ENCODE peak calls at places on chromosomes 3 and 15, in four cellular contexts. One of them, this sample, is unnamed.

GRCh38 chr3:192433704-192434103 is 293.6 kb downstream of the FGF12 start:
- DNase-seq in HEK293T: no peak
- DNase-seq in fibroblast of mammary gland: no peak
- DNase-seq in stromal cell of bone marrow: no peak
- DNase-seq in this sample: no peak

GRCh38 chr3:128847631-128848370 is 31.6 kb upstream of the ACAD9 start:
- DNase-seq in HEK293T: no peak
- DNase-seq in stromal cell of bone marrow: no peak
- DNase-seq in fibroblast of mammary gland: no peak
- DNase-seq in this sample: no peak

GRCh38 chr3:46923559-46924350 is 46.2 kb downstream of the PTH1R start:
- DNase-seq in HEK293T: peak
- DNase-seq in fibroblast of mammary gland: peak
- DNase-seq in stromal cell of bone marrow: no peak
- DNase-seq in this sample: peak

GRCh38 chr3:32646761-32647160 is 38.2 kb upstream of the CNOT10 start:
- DNase-seq in fibroblast of mammary gland: peak
- DNase-seq in stromal cell of bone marrow: no peak
- DNase-seq in HEK293T: no peak
- DNase-seq in this sample: no peak

GRCh38 chr3:58237940-58238681 is 519 bp downstream of the ABHD6 start:
- DNase-seq in fibroblast of mammary gland: peak
- DNase-seq in stromal cell of bone marrow: no peak
- DNase-seq in HEK293T: peak
- DNase-seq in this sample: peak

GRCh38 chr15:88617790-88618189 is 3.4 kb upstream of the AEN start:
- DNase-seq in stromal cell of bone marrow: no peak
- DNase-seq in HEK293T: no peak
- DNase-seq in fibroblast of mammary gland: no peak
- DNase-seq in this sample: no peak

GRCh38 chr3:27311400-27311799 is 57.8 kb downstream of the NEK10 start:
- DNase-seq in HEK293T: no peak
- DNase-seq in stromal cell of bone marrow: peak
- DNase-seq in fibroblast of mammary gland: peak
- DNase-seq in this sample: no peak

GRCh38 chr3:158768361-158768787 is 33.5 kb upstream of the MFSD1 start:
- DNase-seq in fibroblast of mammary gland: peak
- DNase-seq in HEK293T: no peak
- DNase-seq in stromal cell of bone marrow: peak
- DNase-seq in this sample: no peak